ENCODE peak calls at places on chromosome 14, in five cellular contexts. C, O, M, L and I are unnamed samples.

GRCh38 chr14:36773136-36773540 is 111.5 kb downstream of the PAX9 start:
- DNase-seq in C (peak), O (no peak), M (no peak), L (peak), I (no peak)

GRCh38 chr14:90900712-90901111 is 84.5 kb upstream of the TTC7B start:
- DNase-seq in C (no peak), O (no peak), M (no peak), L (no peak), I (no peak)

GRCh38 chr14:31435276-31435675 is 14.9 kb upstream of the HEATR5A start:
- DNase-seq in C (no peak), O (no peak), M (no peak), L (no peak), I (no peak)

GRCh38 chr14:69573205-69573840 is 1.3 kb downstream of the CCDC177 start:
- DNase-seq in C (no peak), O (no peak), M (no peak), L (no peak), I (no peak)

GRCh38 chr14:23627961-23628360 is 8.2 kb upstream of the DHRS2 start:
- DNase-seq in C (no peak), O (no peak), M (no peak), L (peak), I (no peak)

GRCh38 chr14:68824517-68825347 is 31.9 kb upstream of the ZFP36L1 start:
- DNase-seq in C (peak), O (peak), M (peak), L (peak), I (peak)

GRCh38 chr14:72913809-72914208 is 12.5 kb upstream of the DCAF4 start:
- DNase-seq in C (no peak), O (no peak), M (no peak), L (no peak), I (no peak)

GRCh38 chr14:66404051-66404450 is 82.1 kb upstream of the CCDC196 start:
- DNase-seq in C (no peak), O (no peak), M (no peak), L (no peak), I (no peak)

GRCh38 chr14:22650960-22651521 is 6.9 kb upstream of the OR6J1 start:
- DNase-seq in C (peak), O (no peak), M (peak), L (no peak), I (no peak)

GRCh38 chr14:99415496-99416281 is 65.0 kb downstream of the SETD3 start:
- DNase-seq in C (peak), O (peak), M (no peak), L (peak), I (peak)

GRCh38 chr14:75418779-75419768 is 8.7 kb upstream of the JDP2 start:
- DNase-seq in C (no peak), O (peak), M (peak), L (no peak), I (peak)

GRCh38 chr14:24662753-24663152 is 28.8 kb upstream of the GZMB start:
- DNase-seq in C (no peak), O (no peak), M (no peak), L (no peak), I (no peak)

GRCh38 chr14:71232506-71232905 is 325.2 kb downstream of the PCNX1 start:
- DNase-seq in C (no peak), O (no peak), M (no peak), L (no peak), I (no peak)

GRCh38 chr14:103528158-103528511 is 861 bp upstream of the TRMT61A start:
- DNase-seq in C (peak), O (no peak), M (no peak), L (no peak), I (no peak)

GRCh38 chr14:73724696-73725095 is 10.5 kb upstream of the PNMA1 start:
- DNase-seq in C (no peak), O (no peak), M (no peak), L (no peak), I (no peak)

GRCh38 chr14:79951572-79951971 is 259.7 kb downstream of the DIO2 start:
- DNase-seq in C (no peak), O (no peak), M (no peak), L (no peak), I (no peak)

GRCh38 chr14:22549981-22550670 is 38.9 kb downstream of the DAD1 start:
- DNase-seq in C (no peak), O (no peak), M (peak), L (no peak), I (no peak)

GRCh38 chr14:53034688-53035087 is 83.8 kb upstream of the FERMT2 start:
- DNase-seq in C (no peak), O (no peak), M (no peak), L (no peak), I (no peak)

GRCh38 chr14:53032161-53032803 is 81.4 kb upstream of the FERMT2 start:
- DNase-seq in C (peak), O (no peak), M (no peak), L (peak), I (peak)

GRCh38 chr14:53035336-53035735 is 84.5 kb upstream of the FERMT2 start:
- DNase-seq in C (no peak), O (no peak), M (no peak), L (no peak), I (no peak)

GRCh38 chr14:53032838-53033390 is 82.1 kb upstream of the FERMT2 start:
- DNase-seq in C (no peak), O (no peak), M (no peak), L (no peak), I (no peak)

GRCh38 chr14:53034036-53034435 is 83.2 kb upstream of the FERMT2 start:
- DNase-seq in C (no peak), O (no peak), M (no peak), L (no peak), I (no peak)
- H2BK12ac ChIP-seq in C (no peak), O (no peak), M (no peak), L (no peak), I (no peak)

DNA sequence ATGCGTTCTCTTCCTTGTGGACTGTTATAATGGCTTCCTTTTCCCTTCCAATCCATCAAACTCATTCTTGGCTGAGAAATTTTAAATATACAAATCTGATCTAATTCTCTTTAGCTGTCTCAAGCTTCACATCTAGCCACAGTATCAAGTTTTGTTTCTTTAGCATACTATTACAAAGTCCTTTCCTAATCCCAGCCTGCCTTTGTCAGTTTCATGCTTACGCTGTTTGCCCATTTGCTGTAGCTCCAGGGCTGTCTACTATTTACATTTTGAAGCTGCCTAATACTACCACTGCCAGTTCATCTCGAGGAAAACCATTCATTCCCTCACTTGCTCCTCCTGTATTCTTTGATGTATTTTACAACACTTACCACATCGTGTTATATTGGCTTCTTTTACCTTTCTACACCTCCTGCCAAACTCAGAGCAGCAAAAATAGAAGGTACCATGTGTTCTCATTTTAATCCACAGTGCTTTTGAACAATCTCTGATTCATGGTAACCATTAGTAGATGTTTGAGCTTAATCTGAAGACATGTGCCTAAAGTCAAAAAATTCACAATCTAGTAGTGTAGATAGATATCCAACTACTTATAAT is 42.9 kb downstream of the ARID4A start:
- DNase-seq in C (no peak), O (no peak), M (no peak), L (no peak), I (no peak)
- H3K23ac ChIP-seq in C (no peak), O (no peak), M (no peak), L (no peak), I (no peak)

GRCh38 chr14:21023817-21024667 is 819 bp downstream of the NDRG2 start:
- DNase-seq in C (no peak), O (no peak), M (no peak), L (no peak), I (no peak)

GRCh38 chr14:21023174-21023573 is 1.7 kb downstream of the NDRG2 start:
- DNase-seq in C (no peak), O (peak), M (no peak), L (no peak), I (no peak)

GRCh38 chr14:21026251-21026987 is 1.6 kb upstream of the NDRG2 start:
- DNase-seq in C (no peak), O (no peak), M (no peak), L (no peak), I (no peak)

GRCh38 chr14:21025374-21026151 is 702 bp upstream of the NDRG2 start:
- DNase-seq in C (no peak), O (peak), M (no peak), L (no peak), I (peak)

DNA sequence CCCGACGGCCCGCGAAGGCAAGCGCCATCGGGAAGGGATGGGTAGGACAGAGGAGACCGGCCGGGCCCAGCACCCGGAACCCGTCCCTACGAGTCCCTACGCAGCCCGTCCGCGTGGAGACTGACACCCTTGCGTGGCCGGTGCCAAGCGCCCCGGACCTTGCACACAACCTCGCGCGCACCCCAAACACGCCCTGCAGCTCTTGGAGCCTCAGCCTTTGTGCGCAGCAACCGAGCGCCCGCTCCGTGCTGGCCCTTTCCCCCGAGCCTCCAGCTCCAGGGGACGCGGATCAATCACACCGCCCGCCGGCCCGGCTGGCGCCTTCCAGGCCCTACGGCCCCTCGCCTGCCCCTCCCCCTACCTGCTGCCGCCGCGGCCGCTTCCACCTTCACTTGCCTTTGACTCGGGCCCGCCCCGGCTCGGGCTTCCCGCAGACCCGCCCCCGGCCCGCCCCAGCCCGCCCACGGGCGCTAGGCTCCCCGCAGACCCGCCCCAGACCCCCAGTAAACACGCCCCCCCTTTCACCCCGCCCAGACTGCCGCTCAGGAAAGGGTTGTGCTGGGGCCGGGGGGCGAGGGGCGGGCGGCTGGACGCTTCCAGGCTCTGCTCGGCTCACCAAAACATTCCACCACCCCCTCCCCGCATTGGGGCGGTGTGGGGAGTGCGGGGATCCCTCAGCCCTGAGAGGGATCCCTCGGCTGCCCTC is at the start of gene NDRG2:
- DNase-seq in C (peak), O (peak), M (no peak), L (no peak), I (peak)
- H3K4me2 ChIP-seq in C (peak), O (peak), M (peak), L (peak), I (peak)

GRCh38 chr14:60094306-60094897 is 2.7 kb downstream of the PCNX4 start:
- DNase-seq in C (peak), O (peak), M (peak), L (peak), I (no peak)

GRCh38 chr14:60097974-60098373 is 6.3 kb downstream of the PCNX4 start:
- DNase-seq in C (no peak), O (no peak), M (no peak), L (no peak), I (no peak)

GRCh38 chr14:60093606-60094005 is 1.9 kb downstream of the PCNX4 start:
- DNase-seq in C (no peak), O (no peak), M (no peak), L (no peak), I (no peak)

GRCh38 chr14:60093088-60093487 is 1.4 kb downstream of the PCNX4 start:
- DNase-seq in C (peak), O (no peak), M (no peak), L (no peak), I (no peak)

DNA sequence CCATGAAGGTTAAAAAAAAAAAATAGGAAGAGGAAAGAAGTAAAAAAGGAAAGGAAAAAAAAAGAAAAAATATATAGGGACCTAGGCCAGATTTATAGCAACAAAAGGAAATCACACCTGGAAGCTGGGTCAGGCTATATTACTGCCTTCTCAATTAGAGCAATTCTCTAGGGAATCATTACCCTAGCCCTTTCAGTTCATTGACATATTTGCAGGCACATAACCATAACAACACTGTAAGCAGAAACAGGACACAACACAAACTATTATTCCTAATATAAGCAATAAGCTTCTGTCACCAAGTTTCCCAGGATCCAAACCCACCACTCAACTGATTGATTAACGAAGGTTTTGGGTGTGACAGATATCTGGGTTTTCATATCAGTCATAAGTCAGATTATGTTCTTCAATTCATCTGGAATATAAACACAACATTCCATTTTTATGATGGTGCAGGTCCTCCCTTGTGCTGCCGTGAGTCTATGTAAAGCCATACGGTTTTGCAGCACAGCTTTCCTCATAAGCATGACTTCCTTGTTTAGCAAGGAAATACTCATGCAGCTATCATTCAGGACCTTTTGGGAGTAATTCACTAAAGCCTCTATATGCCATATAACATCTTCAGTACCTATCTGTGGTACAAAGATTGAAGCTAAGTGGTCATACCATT is 4.2 kb downstream of the PCNX4 start:
- DNase-seq in C (peak), O (no peak), M (no peak), L (no peak), I (no peak)
- H2BK12ac ChIP-seq in C (no peak), O (no peak), M (no peak), L (no peak), I (no peak)

DNA sequence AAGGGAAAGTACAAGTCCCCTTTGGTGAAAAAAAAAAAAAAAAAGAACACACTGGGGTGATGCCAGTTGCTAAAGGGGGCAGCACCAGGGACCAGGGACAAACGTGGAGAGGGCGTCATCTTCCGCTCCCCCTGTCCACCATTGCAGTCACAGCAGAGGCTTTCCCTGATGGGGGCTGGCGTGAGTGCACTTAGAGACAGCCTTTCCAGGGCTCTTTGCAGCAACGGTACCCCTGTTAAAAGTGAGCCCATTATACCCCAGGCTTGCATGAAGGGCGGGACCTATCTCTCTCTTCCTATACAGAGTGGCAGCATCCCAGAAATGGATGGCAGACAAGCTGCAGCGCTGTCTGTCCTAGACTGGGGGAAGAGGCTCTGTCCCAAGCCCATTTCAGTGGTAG is 155.0 kb downstream of the KCNK10 start:
- DNase-seq in C (no peak), O (no peak), M (no peak), L (no peak), I (no peak)
- H3K23ac ChIP-seq in C (no peak), O (no peak), M (no peak), L (no peak), I (no peak)

DNA sequence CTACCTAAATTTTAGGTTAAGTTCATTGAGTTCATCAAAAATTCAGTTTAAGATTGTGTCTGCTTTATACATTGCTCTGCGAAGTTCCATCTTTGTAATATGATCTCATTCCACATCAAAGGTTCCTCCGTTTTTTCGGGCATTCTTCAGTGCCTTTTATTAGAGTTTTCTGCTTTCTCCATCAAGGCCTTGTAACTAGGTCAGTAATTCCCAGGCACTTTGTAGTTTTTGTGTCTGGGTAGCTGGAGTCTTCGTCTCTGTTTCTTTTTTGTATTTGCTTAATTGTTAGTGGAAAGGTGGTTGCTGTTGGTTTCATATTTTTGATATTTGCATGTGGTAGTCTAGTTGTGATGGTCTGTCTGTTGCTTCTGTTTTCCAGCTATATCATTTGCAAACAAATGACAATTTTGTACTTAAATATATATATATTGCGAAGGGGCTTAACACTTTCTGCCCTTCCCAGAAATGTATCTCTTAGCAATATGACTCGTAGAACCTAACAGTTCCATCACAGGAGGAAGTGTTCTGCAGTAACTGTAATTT is 88.6 kb upstream of the DYNC1H1 start:
- DNase-seq in C (peak), O (no peak), M (no peak), L (no peak), I (no peak)
- H3K4me2 ChIP-seq in C (no peak), O (no peak), M (no peak), L (no peak), I (no peak)